ENCODE peak calls at places on chromosomes 5 and 9, in six cellular contexts. X is tibial artery, K is HFF-Myc, Q is sigmoid colon, I is lower lobe of right lung, B is GM10248. S is an unnamed sample.

GRCh38 chr9:126399251-126399650 is 72.6 kb downstream of the MVB12B start:
- DNase-seq in Q (no peak), K (no peak), B (no peak), I (no peak), X (peak; percentile 57), S (no peak)

GRCh38 chr5:8864053-8864452 is 681.8 kb downstream of the SEMA5A start:
- DNase-seq in Q (no peak), K (no peak), I (no peak), X (no peak), B (peak; percentile 15), S (no peak)

GRCh38 chr5:111754190-111754589 is 2.8 kb downstream of the NREP start:
- DNase-seq in K (no peak), X (no peak), B (no peak), Q (no peak), I (no peak), S (no peak)

GRCh38 chr5:170302729-170303501 is 5.3 kb upstream of the LCP2 start:
- DNase-seq in X (no peak), B (peak; percentile 84), Q (peak; percentile 87), I (peak; percentile 76), K (no peak), S (peak; percentile 72)

GRCh38 chr5:91136271-91136670 is 246.8 kb downstream of the ARRDC3 start:
- DNase-seq in X (no peak), K (no peak), I (no peak), Q (no peak), B (no peak), S (no peak)

GRCh38 chr5:132439521-132440206 is 50.9 kb downstream of the IRF1 start:
- DNase-seq in K (no peak), B (no peak), Q (peak; percentile 94), I (no peak), X (peak; percentile 88), S (peak; percentile 69)

GRCh38 chr5:13385066-13385465 is 559.4 kb downstream of the DNAH5 start:
- DNase-seq in X (no peak), K (no peak), I (no peak), B (no peak), Q (no peak), S (no peak)

GRCh38 chr9:17137576-17137975 is 2.7 kb downstream of the CNTLN start:
- DNase-seq in K (no peak), I (no peak), X (no peak), Q (no peak), B (no peak), S (no peak)

GRCh38 chr9:21326526-21327139 is 8.6 kb downstream of the KLHL9 start:
- DNase-seq in B (peak; percentile 49), I (no peak), K (no peak), Q (no peak), X (no peak), S (no peak)
- TF ChIP-seq CTCF in B (peak; percentile 35), I (peak; percentile 68), K (peak; percentile 53), Q (peak; percentile 37), X (peak; percentile 63), S (peak; percentile 79)

GRCh38 chr5:42970636-42971559 is 69.2 kb downstream of the ANXA2R start:
- DNase-seq in K (no peak), Q (no peak), X (no peak), I (no peak), B (no peak), S (no peak)
- TF ChIP-seq CTCF in K (peak; percentile 30), Q (no peak), X (no peak), I (peak; percentile 15), B (no peak), S (no peak)

GRCh38 chr5:88883566-88884434 is 816 bp upstream of the MEF2C start:
- DNase-seq in X (peak; percentile 88), Q (peak; percentile 93), K (peak; percentile 56), B (peak; percentile 58), I (peak; percentile 75), S (peak; percentile 62)
- TF ChIP-seq CTCF in X (peak; percentile 28), Q (peak; percentile 12), K (no peak), B (no peak), I (no peak), S (no peak)

GRCh38 chr9:22452415-22453010 is 5.9 kb downstream of the DMRTA1 start:
- DNase-seq in X (no peak), K (no peak), B (no peak), I (peak; percentile 51), Q (no peak), S (no peak)

GRCh38 chr9:22447607-22448305 is 1.1 kb downstream of the DMRTA1 start:
- DNase-seq in X (no peak), K (no peak), B (no peak), I (no peak), Q (no peak), S (no peak)

GRCh38 chr9:22446589-22446949 is at the start of gene DMRTA1:
- DNase-seq in X (peak; percentile 89), K (no peak), I (peak; percentile 83), B (peak; percentile 13), Q (peak; percentile 91), S (no peak)

GRCh38 chr9:22446950-22447606 is 454 bp downstream of the DMRTA1 start:
- DNase-seq in K (no peak), B (peak; percentile 15), X (peak; percentile 68), I (peak; percentile 79), Q (peak; percentile 72), S (no peak)
- TF ChIP-seq CTCF in K (no peak), B (no peak), X (no peak), I (peak; percentile 22), Q (no peak), S (no peak)

GRCh38 chr9:75979362-75979761 is 88.9 kb downstream of the PCSK5 start:
- DNase-seq in B (no peak), X (no peak), K (peak; percentile 6), I (no peak), Q (no peak), S (no peak)
- TF ChIP-seq CTCF in B (peak; percentile 20), X (no peak), K (peak; percentile 50), I (no peak), Q (no peak), S (no peak)

GRCh38 chr5:178590141-178590923 is at the start of gene COL23A1:
- DNase-seq in I (peak; percentile 68), Q (peak; percentile 77), X (peak; percentile 81), B (peak; percentile 59), K (no peak), S (no peak)

GRCh38 chr5:178588769-178589168 is 1.4 kb downstream of the COL23A1 start:
- DNase-seq in K (no peak), I (no peak), Q (no peak), X (no peak), B (no peak), S (no peak)

GRCh38 chr5:178587793-178588611 is 2.2 kb downstream of the COL23A1 start:
- DNase-seq in I (no peak), X (no peak), Q (no peak), B (no peak), K (no peak), S (no peak)

GRCh38 chr5:178590924-178591423 is 781 bp upstream of the COL23A1 start:
- DNase-seq in I (no peak), B (no peak), Q (no peak), X (no peak), K (no peak), S (no peak)

DNA sequence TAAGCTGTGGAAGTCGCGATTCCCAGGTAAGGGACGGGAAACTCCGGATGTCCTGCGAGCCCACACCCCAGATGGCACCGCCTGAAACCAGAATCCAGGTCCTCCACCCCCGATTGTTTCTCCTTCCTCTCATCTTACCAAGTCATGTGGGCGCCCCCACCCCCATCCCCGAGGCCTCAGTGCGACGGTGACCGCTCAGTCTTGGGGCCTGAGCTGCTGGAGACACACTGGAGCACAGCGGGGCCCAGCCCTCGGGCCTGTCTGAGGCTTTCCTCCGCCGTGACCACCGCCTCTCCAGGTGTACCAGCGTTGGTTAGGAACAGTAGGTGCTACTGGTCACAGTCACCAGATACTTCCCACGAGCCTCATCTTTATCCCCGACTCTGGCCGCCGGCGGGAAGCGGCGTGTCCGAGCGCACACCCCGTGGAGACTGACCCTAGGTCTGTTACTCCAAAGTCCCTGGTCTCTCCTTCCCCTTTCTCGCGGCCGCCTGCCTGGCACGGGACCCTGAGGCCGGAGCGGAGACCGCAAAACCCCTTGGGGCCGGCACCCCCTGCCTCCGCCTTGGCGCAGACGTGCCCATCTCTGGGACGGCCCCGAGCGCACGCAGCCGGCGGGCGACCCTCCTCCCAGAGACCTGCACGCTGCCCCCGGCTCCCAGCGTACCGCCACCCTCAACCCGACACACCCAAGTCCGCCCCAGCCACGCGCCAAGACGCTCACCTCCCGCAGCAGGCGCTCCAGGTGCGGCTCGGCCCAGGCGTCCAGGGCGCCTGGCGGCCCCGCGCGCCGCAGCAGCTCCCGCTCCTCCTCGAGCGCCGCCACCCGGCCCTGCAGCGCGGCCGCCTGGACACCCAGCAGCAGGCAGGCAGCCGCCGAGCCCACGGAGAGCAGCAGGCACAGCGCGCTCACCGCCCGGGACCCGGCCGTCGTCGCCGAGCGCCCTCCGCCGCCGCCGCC is 733 bp downstream of the COL23A1 start:
- DNase-seq in B (no peak), Q (no peak), X (no peak), K (no peak), I (no peak), S (no peak)
- TF ChIP-seq CTCF in B (peak; percentile 7), Q (no peak), X (no peak), K (no peak), I (no peak), S (no peak)

GRCh38 chr9:85136978-85137377 is 467.4 kb downstream of the NTRK2 start:
- DNase-seq in Q (no peak), I (no peak), B (no peak), K (no peak), X (no peak), S (no peak)

GRCh38 chr9:85147046-85147640 is 477.6 kb downstream of the NTRK2 start:
- DNase-seq in B (no peak), I (no peak), K (no peak), X (no peak), Q (no peak), S (no peak)

GRCh38 chr9:85137606-85138150 is 468.1 kb downstream of the NTRK2 start:
- DNase-seq in B (no peak), Q (no peak), I (no peak), K (no peak), X (no peak), S (no peak)

GRCh38 chr9:85142461-85143401 is 473.2 kb downstream of the NTRK2 start:
- DNase-seq in Q (no peak), I (peak; percentile 43), X (peak; percentile 64), K (peak; percentile 12), B (peak; percentile 34), S (no peak)
- TF ChIP-seq CTCF in Q (no peak), I (peak; percentile 42), X (peak; percentile 38), K (peak; percentile 28), B (peak; percentile 39), S (no peak)

DNA sequence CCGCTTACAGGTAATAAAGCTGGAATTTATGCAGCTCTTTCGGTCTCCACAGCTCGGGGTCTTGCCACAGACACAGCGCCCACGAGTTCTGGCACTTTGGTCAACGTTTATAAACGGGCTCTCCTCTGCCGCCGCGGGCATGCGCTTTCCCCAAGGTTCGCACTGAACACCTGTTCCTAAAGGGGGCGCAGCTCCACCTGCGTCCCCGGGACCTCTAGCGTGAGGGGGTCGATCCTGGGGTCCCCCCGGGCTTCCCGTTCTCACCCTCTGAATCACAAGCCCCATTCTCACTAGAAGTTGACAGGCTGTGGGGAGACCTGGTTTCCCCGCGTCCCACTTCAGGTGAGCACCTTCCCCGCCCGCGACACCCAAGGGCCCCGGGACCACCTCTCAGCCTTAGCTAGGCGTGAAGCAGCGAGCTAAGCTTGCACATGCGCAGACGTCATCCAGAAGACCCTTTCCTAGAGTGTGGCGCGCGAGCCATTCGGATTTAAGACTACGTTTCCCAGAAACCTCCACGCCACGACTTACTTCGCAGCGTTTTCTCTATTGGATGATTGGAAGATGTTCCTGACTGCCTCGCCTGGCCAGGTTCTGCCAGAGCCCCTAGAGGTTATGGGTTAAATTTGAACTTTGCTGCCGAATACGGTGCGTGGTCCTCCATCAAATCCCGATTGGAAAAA is 21.3 kb upstream of the ZNF782 start:
- DNase-seq in K (no peak), X (no peak), Q (no peak), I (peak; percentile 69), B (peak; percentile 72), S (no peak)
- TF ChIP-seq CTCF in K (no peak), X (no peak), Q (no peak), I (peak; percentile 25), B (peak; percentile 29), S (no peak)